ENCODE peak calls at places on chromosomes 2 and 18, in six cellular contexts. X, E, D, U, N and W are unnamed samples.

GRCh38 chr2:158042666-158043065 is 59.0 kb upstream of the UPP2 start:
- DNase-seq in N (no peak), D (no peak), E (no peak), X (no peak), U (no peak), W (no peak)

GRCh38 chr2:47601518-47602015 is 181.4 kb upstream of the MSH6 start:
- DNase-seq in D (no peak), X (no peak), E (no peak), N (no peak), U (no peak), W (no peak)

GRCh38 chr18:50666536-50666935 is 106.6 kb downstream of the MAPK4 start:
- DNase-seq in N (no peak), D (no peak), X (no peak), E (no peak), U (no peak), W (no peak)

GRCh38 chr2:85396531-85397470 is 13.4 kb downstream of the CAPG start:
- DNase-seq in U (no peak), E (no peak), D (no peak), X (no peak), N (no peak), W (no peak)

GRCh38 chr2:9912468-9912867 is 39.0 kb upstream of the GRHL1 start:
- DNase-seq in E (no peak), N (no peak), U (no peak), D (no peak), X (no peak), W (no peak)

GRCh38 chr2:105143467-105144127 is 97.9 kb upstream of the GPR45 start:
- DNase-seq in X (peak; percentile 85), D (no peak), N (no peak), E (no peak), U (no peak), W (no peak)

GRCh38 chr2:182761903-182762302 is 45.8 kb downstream of the DNAJC10 start:
- DNase-seq in E (peak; percentile 37), U (peak; percentile 12), D (peak; percentile 75), N (no peak), X (no peak), W (peak; percentile 35)

GRCh38 chr2:191202209-191202721 is 42.9 kb upstream of the MYO1B start:
- DNase-seq in E (no peak), X (no peak), D (peak; percentile 83), N (peak; percentile 75), U (peak; percentile 74), W (peak; percentile 65)

GRCh38 chr2:280655-281110 is 7.2 kb downstream of the ALKAL2 start:
- DNase-seq in X (no peak), D (no peak), E (no peak), N (no peak), U (no peak), W (no peak)

GRCh38 chr2:239390546-239391285 is 10.1 kb downstream of the HDAC4 start:
- DNase-seq in E (no peak), X (no peak), U (no peak), N (no peak), D (no peak), W (no peak)

GRCh38 chr18:63130176-63130575 is 189.4 kb downstream of the BCL2 start:
- DNase-seq in X (no peak), D (no peak), N (no peak), E (no peak), U (no peak), W (no peak)

GRCh38 chr18:63132819-63133200 is 186.8 kb downstream of the BCL2 start:
- DNase-seq in X (no peak), E (no peak), D (no peak), N (no peak), U (no peak), W (no peak)

GRCh38 chr18:63131944-63132818 is 187.4 kb downstream of the BCL2 start:
- DNase-seq in U (no peak), E (no peak), N (no peak), D (no peak), X (no peak), W (no peak)

GRCh38 chr18:63128242-63128967 is 191.2 kb downstream of the BCL2 start:
- DNase-seq in N (no peak), U (no peak), D (no peak), X (no peak), E (no peak), W (no peak)

GRCh38 chr18:63131106-63131943 is 188.2 kb downstream of the BCL2 start:
- DNase-seq in E (peak; percentile 84), U (peak; percentile 59), D (peak; percentile 72), X (no peak), N (no peak), W (peak; percentile 70)
- H3K4me3 ChIP-seq in E (no peak overlapping the region), U (no peak overlapping the region), D (no peak overlapping the region), X (no peak overlapping the region), N (no peak overlapping the region), W (no peak overlapping the region)

DNA sequence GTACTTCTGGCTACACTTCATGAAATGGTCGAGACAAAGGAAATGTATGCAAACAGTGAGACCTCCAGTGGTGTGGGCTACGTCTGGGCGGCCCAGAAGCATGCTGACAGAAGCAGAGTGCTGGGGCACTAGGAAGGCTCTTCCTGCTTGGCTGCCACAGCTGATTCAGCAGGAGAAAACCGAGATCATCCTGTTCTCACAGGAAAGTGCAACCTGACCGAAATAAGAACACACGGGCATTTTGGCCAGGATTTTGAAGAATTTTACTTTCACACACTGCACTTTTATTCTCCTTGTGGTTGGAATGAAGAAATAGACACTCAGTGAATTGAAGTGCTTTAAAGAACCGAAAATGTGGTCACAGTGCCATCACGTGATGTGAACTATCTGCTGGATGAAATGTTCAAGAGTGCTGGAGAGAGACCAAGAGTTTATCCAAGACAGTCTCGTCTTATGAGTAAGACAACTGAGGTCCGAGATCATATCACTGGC is 149.5 kb downstream of the CCBE1 start:
- DNase-seq in U (peak; percentile 81), D (peak; percentile 93), E (no peak), N (peak; percentile 83), X (no peak), W (peak; percentile 85)
- TF ChIP-seq CTCF in U (peak; percentile 28), D (peak; percentile 32), E (no peak), N (peak; percentile 7), X (no peak), W (peak; percentile 8)

GRCh38 chr2:65366595-65367125 is 65.7 kb downstream of the SPRED2 start:
- DNase-seq in D (peak; percentile 99), U (peak; percentile 98), X (no peak), E (peak; percentile 59), N (peak; percentile 91), W (peak; percentile 95)
- H3K4me3 ChIP-seq in D (peak overlapping the region; percentile 50), U (peak overlapping the region; percentile 45), X (no peak overlapping the region), E (no peak overlapping the region), N (peak overlapping the region; percentile 49), W (peak overlapping the region; percentile 47)

GRCh38 chr2:71070294-71071025 is 2.0 kb downstream of the NAGK start:
- DNase-seq in E (no peak), U (peak; percentile 11), D (peak; percentile 62), X (no peak), N (no peak), W (peak; percentile 22)

GRCh38 chr2:71069376-71069775 is 928 bp downstream of the NAGK start:
- DNase-seq in N (no peak), U (peak; percentile 11), X (no peak), E (no peak), D (peak; percentile 50), W (peak; percentile 17)

GRCh38 chr2:71066856-71067255 is 1.6 kb upstream of the NAGK start:
- DNase-seq in E (no peak), U (no peak), N (no peak), X (no peak), D (no peak), W (no peak)

GRCh38 chr2:71067567-71068217 is 756 bp upstream of the NAGK start:
- DNase-seq in U (no peak), X (no peak), E (no peak), N (no peak), D (peak; percentile 22), W (no peak)

GRCh38 chr2:71068218-71069035 is at the start of gene NAGK:
- DNase-seq in E (peak; percentile 95), N (peak; percentile 74), D (peak; percentile 94), U (peak; percentile 94), X (peak; percentile 98), W (peak; percentile 96)
- TF ChIP-seq CTCF in E (no peak), N (peak; percentile 8), D (no peak), U (no peak), X (no peak), W (no peak)